ENCODE peak calls at places on chromosomes 12 and 14, in seven cellular contexts. One of them, this sample, is unnamed. For H3K9me3, the result is how much of the 10 kb centered on the place peaks cover.

GRCh38 chr12:9364224-9365176 is 156.3 kb upstream of the PZP start:
- DNase-seq in PC-9: no peak
- DNase-seq in ascending aorta: no peak
- DNase-seq in A549: no peak
- DNase-seq in WERI-Rb-1: peak
- DNase-seq in lower lobe of right lung: no peak
- DNase-seq in breast epithelium: no peak
- DNase-seq in this sample: peak

GRCh38 chr12:81727387-81727786 is 31.8 kb downstream of the PPFIA2 start:
- DNase-seq in PC-9: no peak
- DNase-seq in ascending aorta: no peak
- DNase-seq in A549: no peak
- DNase-seq in WERI-Rb-1: no peak
- DNase-seq in lower lobe of right lung: no peak
- DNase-seq in breast epithelium: no peak
- DNase-seq in this sample: no peak

GRCh38 chr12:57837779-57838562 is 8.6 kb downstream of the CTDSP2 start:
- DNase-seq in PC-9: no peak
- DNase-seq in ascending aorta: no peak
- DNase-seq in A549: no peak
- DNase-seq in WERI-Rb-1: no peak
- DNase-seq in lower lobe of right lung: peak
- DNase-seq in breast epithelium: no peak
- DNase-seq in this sample: no peak

GRCh38 chr14:104787736-104788532 is 7.6 kb downstream of the AKT1 start:
- DNase-seq in PC-9: no peak
- DNase-seq in ascending aorta: no peak
- DNase-seq in A549: no peak
- DNase-seq in WERI-Rb-1: no peak
- DNase-seq in lower lobe of right lung: peak
- DNase-seq in breast epithelium: no peak
- DNase-seq in this sample: no peak

GRCh38 chr14:53333809-53334208 is 180.7 kb upstream of the DDHD1 start:
- DNase-seq in PC-9: no peak
- DNase-seq in ascending aorta: no peak
- DNase-seq in A549: no peak
- DNase-seq in WERI-Rb-1: no peak
- DNase-seq in lower lobe of right lung: no peak
- DNase-seq in breast epithelium: no peak
- DNase-seq in this sample: no peak

GRCh38 chr12:26564391-26564790 is 268.6 kb downstream of the ITPR2 start:
- DNase-seq in PC-9: no peak
- DNase-seq in ascending aorta: no peak
- DNase-seq in A549: no peak
- DNase-seq in WERI-Rb-1: no peak
- DNase-seq in lower lobe of right lung: no peak
- DNase-seq in breast epithelium: no peak
- DNase-seq in this sample: no peak

GRCh38 chr14:99753225-99754140 is 39.7 kb upstream of the EML1 start:
- DNase-seq in PC-9: no peak
- DNase-seq in ascending aorta: no peak
- DNase-seq in A549: no peak
- DNase-seq in WERI-Rb-1: peak
- DNase-seq in lower lobe of right lung: peak
- DNase-seq in breast epithelium: no peak
- DNase-seq in this sample: no peak

GRCh38 chr14:91142214-91142668 is 28.4 kb downstream of the DGLUCY start:
- DNase-seq in PC-9: no peak
- DNase-seq in ascending aorta: no peak
- DNase-seq in A549: no peak
- DNase-seq in WERI-Rb-1: no peak
- DNase-seq in lower lobe of right lung: no peak
- DNase-seq in breast epithelium: no peak
- DNase-seq in this sample: peak

GRCh38 chr14:63896278-63896720 is 43.5 kb downstream of the SYNE2 start:
- DNase-seq in PC-9: peak
- DNase-seq in ascending aorta: no peak
- DNase-seq in A549: peak
- DNase-seq in WERI-Rb-1: no peak
- DNase-seq in lower lobe of right lung: no peak
- DNase-seq in breast epithelium: peak
- DNase-seq in this sample: no peak

GRCh38 chr12:42609605-42610004 is 20.1 kb upstream of the PRICKLE1 start:
- DNase-seq in PC-9: no peak
- DNase-seq in ascending aorta: no peak
- DNase-seq in A549: no peak
- DNase-seq in WERI-Rb-1: no peak
- DNase-seq in lower lobe of right lung: no peak
- DNase-seq in breast epithelium: no peak
- DNase-seq in this sample: no peak

GRCh38 chr14:52265248-52265647 is 2.2 kb upstream of the PTGDR start:
- DNase-seq in PC-9: no peak
- DNase-seq in ascending aorta: no peak
- DNase-seq in A549: no peak
- DNase-seq in WERI-Rb-1: no peak
- DNase-seq in lower lobe of right lung: no peak
- DNase-seq in breast epithelium: no peak
- DNase-seq in this sample: no peak

GRCh38 chr14:52263190-52263589 is 4.3 kb upstream of the PTGDR start:
- DNase-seq in PC-9: no peak
- DNase-seq in ascending aorta: no peak
- DNase-seq in A549: no peak
- DNase-seq in WERI-Rb-1: no peak
- DNase-seq in lower lobe of right lung: no peak
- DNase-seq in breast epithelium: no peak
- DNase-seq in this sample: no peak

GRCh38 chr14:52266179-52266578 is 1.3 kb upstream of the PTGDR start:
- DNase-seq in PC-9: no peak
- DNase-seq in ascending aorta: no peak
- DNase-seq in A549: no peak
- DNase-seq in WERI-Rb-1: no peak
- DNase-seq in lower lobe of right lung: no peak
- DNase-seq in breast epithelium: no peak
- DNase-seq in this sample: no peak

GRCh38 chr14:52259452-52259851 is 8.0 kb upstream of the PTGDR start:
- DNase-seq in PC-9: no peak
- DNase-seq in ascending aorta: no peak
- DNase-seq in A549: no peak
- DNase-seq in WERI-Rb-1: no peak
- DNase-seq in lower lobe of right lung: no peak
- DNase-seq in breast epithelium: no peak
- DNase-seq in this sample: no peak

GRCh38 chr14:52262600-52262999 is 4.9 kb upstream of the PTGDR start:
- DNase-seq in PC-9: no peak
- DNase-seq in ascending aorta: no peak
- DNase-seq in A549: no peak
- DNase-seq in WERI-Rb-1: no peak
- DNase-seq in lower lobe of right lung: no peak
- DNase-seq in breast epithelium: no peak
- DNase-seq in this sample: no peak
- H3K4me3 ChIP-seq in PC-9: no peak
- H3K4me3 ChIP-seq in ascending aorta: no peak
- H3K4me3 ChIP-seq in A549: no peak
- H3K4me3 ChIP-seq in WERI-Rb-1: no peak
- H3K4me3 ChIP-seq in lower lobe of right lung: no peak
- H3K4me3 ChIP-seq in breast epithelium: no peak
- H3K4me3 ChIP-seq in this sample: no peak

GRCh38 chr12:47048541-47048940 is 30.9 kb upstream of the PCED1B start:
- DNase-seq in PC-9: no peak
- DNase-seq in ascending aorta: no peak
- DNase-seq in A549: no peak
- DNase-seq in WERI-Rb-1: no peak
- DNase-seq in lower lobe of right lung: no peak
- DNase-seq in breast epithelium: no peak
- DNase-seq in this sample: no peak

GRCh38 chr12:47054659-47055058 is 24.8 kb upstream of the PCED1B start:
- DNase-seq in PC-9: no peak
- DNase-seq in ascending aorta: no peak
- DNase-seq in A549: no peak
- DNase-seq in WERI-Rb-1: no peak
- DNase-seq in lower lobe of right lung: no peak
- DNase-seq in breast epithelium: no peak
- DNase-seq in this sample: no peak

GRCh38 chr12:47052274-47052673 is 27.1 kb upstream of the PCED1B start:
- DNase-seq in PC-9: no peak
- DNase-seq in ascending aorta: no peak
- DNase-seq in A549: no peak
- DNase-seq in WERI-Rb-1: no peak
- DNase-seq in lower lobe of right lung: no peak
- DNase-seq in breast epithelium: no peak
- DNase-seq in this sample: no peak

DNA sequence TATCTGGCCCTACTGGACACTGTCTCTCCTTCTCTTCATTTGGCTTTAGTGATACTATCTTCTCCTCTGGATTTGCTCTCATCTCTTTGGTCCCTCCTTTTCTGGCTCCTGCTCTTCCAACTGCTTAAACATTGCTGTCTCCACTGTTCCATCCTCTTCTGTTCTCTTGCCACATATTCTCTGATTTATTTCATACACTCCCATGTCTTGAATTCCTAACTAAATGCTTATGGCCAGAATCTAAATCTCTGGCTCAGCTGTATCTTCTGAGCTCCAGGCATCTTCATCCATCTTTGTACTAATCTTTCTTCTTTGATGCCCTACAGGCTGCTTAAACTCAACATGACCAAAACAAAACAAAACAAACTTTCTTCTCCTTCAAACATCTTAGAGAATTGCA is 25.4 kb upstream of the PCED1B start:
- DNase-seq in PC-9: no peak
- DNase-seq in ascending aorta: no peak
- DNase-seq in A549: no peak
- DNase-seq in WERI-Rb-1: no peak
- DNase-seq in lower lobe of right lung: no peak
- DNase-seq in breast epithelium: no peak
- DNase-seq in this sample: no peak
- H3K9me3 ChIP-seq in PC-9: under half
- H3K9me3 ChIP-seq in ascending aorta: under half
- H3K9me3 ChIP-seq in A549: under half
- H3K9me3 ChIP-seq in WERI-Rb-1: under half
- H3K9me3 ChIP-seq in lower lobe of right lung: under half
- H3K9me3 ChIP-seq in breast epithelium: under half
- H3K9me3 ChIP-seq in this sample: under half

DNA sequence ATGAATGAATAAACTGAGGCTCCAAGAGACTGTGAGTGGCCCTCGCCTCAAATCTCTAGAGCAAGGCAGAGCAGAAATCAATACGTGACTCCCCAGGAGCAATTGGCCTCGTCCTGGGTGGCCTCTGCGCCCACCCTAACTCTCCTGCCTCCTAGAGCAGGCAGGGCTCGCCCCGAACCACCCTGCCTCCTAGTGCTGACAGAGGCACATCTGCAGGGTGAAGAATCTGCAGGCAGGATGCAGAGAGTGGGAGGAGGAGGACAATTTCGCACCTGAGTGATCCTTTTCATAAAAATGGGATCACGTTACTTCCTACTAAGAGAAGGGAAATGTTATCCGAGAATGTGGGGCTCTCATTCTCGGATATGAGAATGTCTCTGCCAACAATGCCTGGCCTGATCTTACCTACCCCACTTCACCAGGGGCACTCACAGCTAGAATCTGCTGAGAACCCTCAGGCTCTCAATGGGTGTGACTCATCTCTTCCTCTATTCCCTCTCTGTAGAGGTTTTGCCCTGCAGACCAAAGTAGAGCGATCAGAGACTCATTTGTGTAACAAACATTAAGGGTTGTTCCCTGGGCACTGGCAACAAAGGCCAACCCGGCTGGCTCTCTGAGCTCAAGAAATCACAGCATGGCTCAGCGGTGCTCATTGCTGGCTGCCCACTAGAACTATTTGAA is 61.7 kb upstream of the BCL2L14 start:
- DNase-seq in PC-9: peak
- DNase-seq in ascending aorta: no peak
- DNase-seq in A549: no peak
- DNase-seq in WERI-Rb-1: no peak
- DNase-seq in lower lobe of right lung: no peak
- DNase-seq in breast epithelium: no peak
- DNase-seq in this sample: peak
- TF ChIP-seq CTCF in PC-9: no peak
- TF ChIP-seq CTCF in ascending aorta: no peak
- TF ChIP-seq CTCF in A549: no peak
- TF ChIP-seq CTCF in WERI-Rb-1: peak
- TF ChIP-seq CTCF in lower lobe of right lung: no peak
- TF ChIP-seq CTCF in breast epithelium: no peak
- TF ChIP-seq CTCF in this sample: no peak

DNA sequence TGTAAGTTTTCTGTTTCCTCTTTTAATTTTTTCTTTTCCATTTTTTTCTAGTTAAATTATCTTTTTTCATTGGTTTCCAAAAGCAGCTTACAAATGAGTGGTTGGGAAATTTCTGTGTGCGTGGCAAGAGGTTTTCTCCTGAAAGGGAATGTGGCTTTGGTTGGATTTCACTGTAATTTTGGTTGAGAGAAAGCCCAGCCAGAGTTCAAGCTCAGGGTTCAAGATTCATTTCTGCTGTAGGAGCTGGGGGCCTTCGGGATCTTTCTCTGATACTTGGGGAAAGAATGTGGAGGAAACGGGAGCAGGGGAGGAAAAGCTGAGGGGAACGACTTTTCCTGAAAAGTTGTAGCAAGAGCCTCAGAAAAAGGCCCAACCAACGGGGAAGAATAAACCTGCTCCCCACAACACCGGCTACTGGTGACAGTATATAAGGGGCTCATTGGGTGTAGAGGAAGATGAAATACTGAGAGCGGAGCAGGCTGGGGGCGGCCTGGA is 1.8 kb downstream of the HOXC10 start:
- DNase-seq in PC-9: no peak
- DNase-seq in ascending aorta: no peak
- DNase-seq in A549: no peak
- DNase-seq in WERI-Rb-1: no peak
- DNase-seq in lower lobe of right lung: no peak
- DNase-seq in breast epithelium: no peak
- DNase-seq in this sample: no peak
- H3K4me3 ChIP-seq in PC-9: no peak
- H3K4me3 ChIP-seq in ascending aorta: no peak
- H3K4me3 ChIP-seq in A549: no peak
- H3K4me3 ChIP-seq in WERI-Rb-1: peak
- H3K4me3 ChIP-seq in lower lobe of right lung: no peak
- H3K4me3 ChIP-seq in breast epithelium: peak
- H3K4me3 ChIP-seq in this sample: no peak

GRCh38 chr14:85530626-85531025 is 682 bp downstream of the FLRT2 start:
- DNase-seq in PC-9: no peak
- DNase-seq in ascending aorta: no peak
- DNase-seq in A549: no peak
- DNase-seq in WERI-Rb-1: no peak
- DNase-seq in lower lobe of right lung: no peak
- DNase-seq in breast epithelium: no peak
- DNase-seq in this sample: no peak
- H3K9me3 ChIP-seq in PC-9: under half
- H3K9me3 ChIP-seq in ascending aorta: under half
- H3K9me3 ChIP-seq in A549: under half
- H3K9me3 ChIP-seq in WERI-Rb-1: under half
- H3K9me3 ChIP-seq in lower lobe of right lung: under half
- H3K9me3 ChIP-seq in breast epithelium: under half
- H3K9me3 ChIP-seq in this sample: under half

DNA sequence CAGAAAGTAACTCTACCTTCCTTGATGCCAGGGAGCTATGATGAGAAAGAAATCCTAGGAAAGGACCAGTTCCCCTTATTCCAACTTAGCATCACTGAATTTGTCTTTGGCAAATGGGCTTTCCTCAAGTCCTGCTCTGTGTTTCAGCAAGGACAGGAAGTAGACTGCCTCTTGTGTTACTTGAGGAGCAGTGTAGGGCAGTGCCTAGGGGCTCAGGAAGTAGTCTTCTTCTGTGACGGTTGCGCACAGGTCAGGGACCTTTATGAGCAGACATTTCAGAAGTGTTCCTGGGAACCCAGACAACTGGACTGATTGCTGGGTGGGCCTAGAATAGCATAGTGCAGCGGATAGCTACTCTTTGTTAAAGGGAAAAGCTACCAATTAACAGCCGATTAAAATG is 2.7 kb downstream of the LGALS3 start:
- DNase-seq in PC-9: no peak
- DNase-seq in ascending aorta: no peak
- DNase-seq in A549: peak
- DNase-seq in WERI-Rb-1: no peak
- DNase-seq in lower lobe of right lung: no peak
- DNase-seq in breast epithelium: no peak
- DNase-seq in this sample: no peak
- TF ChIP-seq CTCF in PC-9: no peak
- TF ChIP-seq CTCF in ascending aorta: no peak
- TF ChIP-seq CTCF in A549: no peak
- TF ChIP-seq CTCF in WERI-Rb-1: no peak
- TF ChIP-seq CTCF in lower lobe of right lung: no peak
- TF ChIP-seq CTCF in breast epithelium: no peak
- TF ChIP-seq CTCF in this sample: peak